ENCODE peak calls at places on chromosomes 5 and 9, in five cellular contexts. U is T follicular helper cell, J is Kasumi-1, Q is HuH-7, X is tibial artery. T is an unnamed sample.

GRCh38 chr9:33157960-33158359 is 9.2 kb downstream of the B4GALT1 start:
- DNase-seq in J (no peak), X (peak), U (no peak), Q (no peak), T (no peak)

GRCh38 chr9:136110082-136111061 is 8.3 kb downstream of the TMEM250 start:
- DNase-seq in Q (no peak), J (peak), X (no peak), U (no peak), T (no peak)

GRCh38 chr5:74221413-74221812 is 419.1 kb downstream of the ENC1 start:
- DNase-seq in Q (no peak), X (no peak), J (no peak), U (no peak), T (no peak)

GRCh38 chr5:112420111-112420864 is 1.2 kb upstream of the EPB41L4A start:
- DNase-seq in X (peak), Q (peak), J (peak), U (no peak), T (no peak)

GRCh38 chr5:138230981-138231589 is 18.0 kb upstream of the CDC23 start:
- DNase-seq in Q (no peak), U (no peak), J (no peak), X (no peak), T (no peak)

GRCh38 chr5:37776826-37777225 is 63.0 kb downstream of the GDNF start:
- DNase-seq in U (no peak), X (no peak), Q (no peak), J (no peak), T (no peak)

GRCh38 chr5:128965011-128965637 is at the start of gene SLC27A6:
- DNase-seq in J (peak), U (no peak), Q (peak), X (no peak), T (no peak)

GRCh38 chr5:140806834-140807775 is at the start of gene PCDHA4:
- DNase-seq in X (no peak), J (no peak), U (no peak), Q (peak), T (no peak)

GRCh38 chr5:168699002-168699401 is 119.8 kb upstream of the PANK3 start:
- DNase-seq in J (no peak), X (peak), U (no peak), Q (no peak), T (no peak)

GRCh38 chr9:106757539-106757938 is 105.4 kb upstream of the ZNF462 start:
- DNase-seq in X (no peak), J (peak), U (no peak), Q (no peak), T (no peak)

GRCh38 chr9:22447607-22448305 is 1.1 kb downstream of the DMRTA1 start:
- DNase-seq in Q (peak), J (no peak), U (no peak), X (no peak), T (no peak)

GRCh38 chr5:96582343-96582742 is 79.8 kb upstream of the CAST start:
- DNase-seq in J (no peak), Q (peak), X (no peak), U (no peak), T (no peak)

GRCh38 chr5:36242534-36243144 is 914 bp upstream of the NADK2 start:
- DNase-seq in U (no peak), Q (peak), J (no peak), X (no peak), T (no peak)

T was measured in non-pigmented ciliary epithelial cell.